ENCODE peak calls at places on chromosome 10, in nine cellular contexts. One of them, this sample, is unnamed.
A peak's percentile ranks its signal among the peaks of the same experiment; 100 is the strongest.

GRCh38 chr10:124734311-124735166 is 9.6 kb downstream of the FAM53B start:
- DNase-seq in LoVo: no peak
- DNase-seq in midbrain: no peak
- DNase-seq in memory B cell: no peak
- DNase-seq in EL: no peak
- DNase-seq in activated CD8-positive, alpha-beta memory T cell treated with anti-CD3 and anti-CD28 coated beads, Interleukin-2, amount 50 U/mL, for 48 hours: no peak
- DNase-seq in A549: no peak
- DNase-seq in WTC11: no peak
- DNase-seq in putamen: no peak
- DNase-seq in this sample: no peak

GRCh38 chr10:105843786-105844560 is 1202.9 kb downstream of the SORCS3 start:
- DNase-seq in LoVo: no peak
- DNase-seq in midbrain: peak; percentile 40
- DNase-seq in memory B cell: no peak
- DNase-seq in EL: no peak
- DNase-seq in activated CD8-positive, alpha-beta memory T cell treated with anti-CD3 and anti-CD28 coated beads, Interleukin-2, amount 50 U/mL, for 48 hours: no peak
- DNase-seq in A549: no peak
- DNase-seq in WTC11: no peak
- DNase-seq in putamen: peak; percentile 53
- DNase-seq in this sample: no peak

GRCh38 chr10:32144817-32145688 is 88.8 kb upstream of the KIF5B start:
- DNase-seq in LoVo: peak; percentile 27
- DNase-seq in midbrain: no peak
- DNase-seq in memory B cell: no peak
- DNase-seq in EL: no peak
- DNase-seq in activated CD8-positive, alpha-beta memory T cell treated with anti-CD3 and anti-CD28 coated beads, Interleukin-2, amount 50 U/mL, for 48 hours: no peak
- DNase-seq in A549: no peak
- DNase-seq in WTC11: no peak
- DNase-seq in putamen: no peak
- DNase-seq in this sample: no peak

GRCh38 chr10:85926986-85927385 is 439.6 kb downstream of the GRID1 start:
- DNase-seq in LoVo: no peak
- DNase-seq in midbrain: no peak
- DNase-seq in memory B cell: no peak
- DNase-seq in EL: no peak
- DNase-seq in activated CD8-positive, alpha-beta memory T cell treated with anti-CD3 and anti-CD28 coated beads, Interleukin-2, amount 50 U/mL, for 48 hours: no peak
- DNase-seq in A549: no peak
- DNase-seq in WTC11: no peak
- DNase-seq in putamen: no peak
- DNase-seq in this sample: no peak

GRCh38 chr10:1074748-1075358 is 18.7 kb downstream of the WDR37 start:
- DNase-seq in LoVo: no peak
- DNase-seq in midbrain: no peak
- DNase-seq in memory B cell: no peak
- DNase-seq in EL: no peak
- DNase-seq in activated CD8-positive, alpha-beta memory T cell treated with anti-CD3 and anti-CD28 coated beads, Interleukin-2, amount 50 U/mL, for 48 hours: no peak
- DNase-seq in A549: peak; percentile 12
- DNase-seq in WTC11: no peak
- DNase-seq in putamen: no peak
- DNase-seq in this sample: no peak

GRCh38 chr10:48931188-48931587 is 8.5 kb downstream of the LRRC18 start:
- DNase-seq in LoVo: no peak
- DNase-seq in midbrain: no peak
- DNase-seq in memory B cell: no peak
- DNase-seq in EL: no peak
- DNase-seq in activated CD8-positive, alpha-beta memory T cell treated with anti-CD3 and anti-CD28 coated beads, Interleukin-2, amount 50 U/mL, for 48 hours: peak; percentile 40
- DNase-seq in A549: no peak
- DNase-seq in WTC11: peak; percentile 44
- DNase-seq in putamen: no peak
- DNase-seq in this sample: no peak

GRCh38 chr10:79487296-79488194 is 24.8 kb upstream of the EIF5AL1 start:
- DNase-seq in LoVo: peak; percentile 42
- DNase-seq in midbrain: no peak
- DNase-seq in memory B cell: peak; percentile 37
- DNase-seq in EL: peak; percentile 79
- DNase-seq in activated CD8-positive, alpha-beta memory T cell treated with anti-CD3 and anti-CD28 coated beads, Interleukin-2, amount 50 U/mL, for 48 hours: peak; percentile 63
- DNase-seq in A549: peak; percentile 63
- DNase-seq in WTC11: peak; percentile 86
- DNase-seq in putamen: no peak
- DNase-seq in this sample: peak; percentile 15

GRCh38 chr10:22246680-22247391 is 29.0 kb upstream of the EBLN1 start:
- DNase-seq in LoVo: peak; percentile 85
- DNase-seq in midbrain: no peak
- DNase-seq in memory B cell: no peak
- DNase-seq in EL: peak; percentile 79
- DNase-seq in activated CD8-positive, alpha-beta memory T cell treated with anti-CD3 and anti-CD28 coated beads, Interleukin-2, amount 50 U/mL, for 48 hours: no peak
- DNase-seq in A549: peak; percentile 83
- DNase-seq in WTC11: no peak
- DNase-seq in putamen: no peak
- DNase-seq in this sample: no peak

GRCh38 chr10:112456533-112456932 is 9.5 kb downstream of the VTI1A start:
- DNase-seq in LoVo: no peak
- DNase-seq in midbrain: no peak
- DNase-seq in memory B cell: no peak
- DNase-seq in EL: no peak
- DNase-seq in activated CD8-positive, alpha-beta memory T cell treated with anti-CD3 and anti-CD28 coated beads, Interleukin-2, amount 50 U/mL, for 48 hours: no peak
- DNase-seq in A549: no peak
- DNase-seq in WTC11: no peak
- DNase-seq in putamen: no peak
- DNase-seq in this sample: no peak

GRCh38 chr10:96025566-96025965 is 17.8 kb upstream of the CCNJ start:
- DNase-seq in LoVo: no peak
- DNase-seq in midbrain: no peak
- DNase-seq in memory B cell: no peak
- DNase-seq in EL: peak; percentile 2
- DNase-seq in activated CD8-positive, alpha-beta memory T cell treated with anti-CD3 and anti-CD28 coated beads, Interleukin-2, amount 50 U/mL, for 48 hours: peak; percentile 52
- DNase-seq in A549: peak; percentile 18
- DNase-seq in WTC11: peak; percentile 52
- DNase-seq in putamen: no peak
- DNase-seq in this sample: no peak

GRCh38 chr10:76282122-76283030 is 851.0 kb downstream of the LRMDA start:
- DNase-seq in LoVo: no peak
- DNase-seq in midbrain: no peak
- DNase-seq in memory B cell: no peak
- DNase-seq in EL: no peak
- DNase-seq in activated CD8-positive, alpha-beta memory T cell treated with anti-CD3 and anti-CD28 coated beads, Interleukin-2, amount 50 U/mL, for 48 hours: no peak
- DNase-seq in A549: no peak
- DNase-seq in WTC11: no peak
- DNase-seq in putamen: no peak
- DNase-seq in this sample: no peak

GRCh38 chr10:43901744-43902504 is 253.2 kb upstream of the ZNF32 start:
- DNase-seq in LoVo: no peak
- DNase-seq in midbrain: no peak
- DNase-seq in memory B cell: no peak
- DNase-seq in EL: no peak
- DNase-seq in activated CD8-positive, alpha-beta memory T cell treated with anti-CD3 and anti-CD28 coated beads, Interleukin-2, amount 50 U/mL, for 48 hours: no peak
- DNase-seq in A549: no peak
- DNase-seq in WTC11: no peak
- DNase-seq in putamen: no peak
- DNase-seq in this sample: no peak